ENCODE peak calls at places on chromosome 22, in ten cellular contexts. One of them, this sample, is unnamed.

GRCh38 chr22:39097098-39098020 is at the start of gene APOBEC3H:
- DNase-seq in left lung: peak; percentile 54
- DNase-seq in AG04449: no peak
- DNase-seq in fibroblast of mammary gland: no peak
- DNase-seq in AG09309: no peak
- DNase-seq in cardiac fibroblast: no peak
- DNase-seq in transverse colon: peak; percentile 41
- DNase-seq in AG10803: no peak
- DNase-seq in OCI-LY7: no peak
- DNase-seq in mammary epithelial cell: peak; percentile 91
- DNase-seq in this sample: no peak

GRCh38 chr22:27170491-27170890 is 513.1 kb downstream of the MIAT start:
- DNase-seq in AG10803: peak; percentile 99
- DNase-seq in AG09309: peak; percentile 91
- DNase-seq in AG04449: peak; percentile 91
- DNase-seq in cardiac fibroblast: peak; percentile 89
- DNase-seq in OCI-LY7: no peak
- DNase-seq in left lung: no peak
- DNase-seq in mammary epithelial cell: no peak
- DNase-seq in transverse colon: no peak
- DNase-seq in fibroblast of mammary gland: peak; percentile 94
- DNase-seq in this sample: no peak

GRCh38 chr22:17536269-17536668 is 27.0 kb upstream of the SLC25A18 start:
- DNase-seq in AG04449: no peak
- DNase-seq in AG09309: no peak
- DNase-seq in mammary epithelial cell: no peak
- DNase-seq in OCI-LY7: no peak
- DNase-seq in fibroblast of mammary gland: no peak
- DNase-seq in cardiac fibroblast: no peak
- DNase-seq in left lung: peak; percentile 50
- DNase-seq in AG10803: peak; percentile 37
- DNase-seq in transverse colon: no peak
- DNase-seq in this sample: no peak

GRCh38 chr22:23272834-23273233 is 92.5 kb downstream of the BCR start:
- DNase-seq in OCI-LY7: no peak
- DNase-seq in mammary epithelial cell: no peak
- DNase-seq in transverse colon: no peak
- DNase-seq in AG09309: no peak
- DNase-seq in fibroblast of mammary gland: no peak
- DNase-seq in AG04449: no peak
- DNase-seq in AG10803: no peak
- DNase-seq in cardiac fibroblast: no peak
- DNase-seq in left lung: no peak
- DNase-seq in this sample: no peak

GRCh38 chr22:37749831-37750595 is 53.2 kb downstream of the TRIOBP start:
- DNase-seq in AG04449: no peak
- DNase-seq in OCI-LY7: no peak
- DNase-seq in fibroblast of mammary gland: peak; percentile 87
- DNase-seq in AG09309: no peak
- DNase-seq in mammary epithelial cell: peak; percentile 97
- DNase-seq in AG10803: peak; percentile 68
- DNase-seq in cardiac fibroblast: peak; percentile 82
- DNase-seq in transverse colon: no peak
- DNase-seq in left lung: no peak
- DNase-seq in this sample: no peak

GRCh38 chr22:34111210-34111824 is 191.0 kb upstream of the LARGE1 start:
- DNase-seq in fibroblast of mammary gland: peak; percentile 8
- DNase-seq in transverse colon: peak; percentile 12
- DNase-seq in AG09309: no peak
- DNase-seq in mammary epithelial cell: peak; percentile 17
- DNase-seq in AG04449: no peak
- DNase-seq in AG10803: peak; percentile 11
- DNase-seq in cardiac fibroblast: peak; percentile 40
- DNase-seq in OCI-LY7: peak; percentile 50
- DNase-seq in left lung: no peak
- DNase-seq in this sample: peak; percentile 32

GRCh38 chr22:29265929-29266328 is 1.9 kb downstream of the RHBDD3 start:
- DNase-seq in cardiac fibroblast: no peak
- DNase-seq in AG04449: no peak
- DNase-seq in left lung: no peak
- DNase-seq in AG09309: no peak
- DNase-seq in transverse colon: no peak
- DNase-seq in mammary epithelial cell: no peak
- DNase-seq in AG10803: no peak
- DNase-seq in OCI-LY7: no peak
- DNase-seq in fibroblast of mammary gland: peak; percentile 22
- DNase-seq in this sample: no peak

GRCh38 chr22:41777749-41778395 is 22.6 kb upstream of the CCDC134 start:
- DNase-seq in fibroblast of mammary gland: no peak
- DNase-seq in AG09309: no peak
- DNase-seq in AG04449: no peak
- DNase-seq in AG10803: peak; percentile 23
- DNase-seq in mammary epithelial cell: peak; percentile 30
- DNase-seq in left lung: no peak
- DNase-seq in transverse colon: no peak
- DNase-seq in cardiac fibroblast: peak; percentile 23
- DNase-seq in OCI-LY7: no peak
- DNase-seq in this sample: no peak

GRCh38 chr22:50703726-50704509 is 31.3 kb downstream of the SHANK3 start:
- DNase-seq in OCI-LY7: no peak
- DNase-seq in fibroblast of mammary gland: no peak
- DNase-seq in cardiac fibroblast: no peak
- DNase-seq in AG04449: no peak
- DNase-seq in left lung: peak; percentile 26
- DNase-seq in mammary epithelial cell: no peak
- DNase-seq in AG09309: no peak
- DNase-seq in transverse colon: no peak
- DNase-seq in AG10803: no peak
- DNase-seq in this sample: no peak

GRCh38 chr22:40838486-40838885 is 18.0 kb downstream of the ST13 start:
- DNase-seq in OCI-LY7: no peak
- DNase-seq in mammary epithelial cell: no peak
- DNase-seq in cardiac fibroblast: no peak
- DNase-seq in AG04449: no peak
- DNase-seq in left lung: no peak
- DNase-seq in fibroblast of mammary gland: no peak
- DNase-seq in AG10803: no peak
- DNase-seq in transverse colon: no peak
- DNase-seq in AG09309: no peak
- DNase-seq in this sample: no peak

GRCh38 chr22:49667236-49667635 is 160.4 kb downstream of the BRD1 start:
- DNase-seq in left lung: no peak
- DNase-seq in OCI-LY7: peak; percentile 37
- DNase-seq in fibroblast of mammary gland: no peak
- DNase-seq in mammary epithelial cell: no peak
- DNase-seq in transverse colon: peak; percentile 22
- DNase-seq in AG04449: no peak
- DNase-seq in AG09309: no peak
- DNase-seq in cardiac fibroblast: no peak
- DNase-seq in AG10803: no peak
- DNase-seq in this sample: no peak

GRCh38 chr22:39820266-39820665 is 73.3 kb downstream of the ENTHD1 start:
- DNase-seq in mammary epithelial cell: peak; percentile 65
- DNase-seq in OCI-LY7: no peak
- DNase-seq in AG04449: peak; percentile 24
- DNase-seq in transverse colon: no peak
- DNase-seq in fibroblast of mammary gland: peak; percentile 91
- DNase-seq in cardiac fibroblast: peak; percentile 52
- DNase-seq in AG09309: peak; percentile 3
- DNase-seq in AG10803: peak; percentile 74
- DNase-seq in left lung: no peak
- DNase-seq in this sample: no peak

GRCh38 chr22:39466228-39467006 is 9.6 kb downstream of the MGAT3 start:
- DNase-seq in mammary epithelial cell: no peak
- DNase-seq in fibroblast of mammary gland: no peak
- DNase-seq in OCI-LY7: no peak
- DNase-seq in AG10803: no peak
- DNase-seq in AG04449: no peak
- DNase-seq in transverse colon: no peak
- DNase-seq in left lung: no peak
- DNase-seq in AG09309: no peak
- DNase-seq in cardiac fibroblast: no peak
- DNase-seq in this sample: no peak

GRCh38 chr22:37784829-37785495 is 22.8 kb upstream of the GCAT start:
- DNase-seq in left lung: peak; percentile 63
- DNase-seq in fibroblast of mammary gland: no peak
- DNase-seq in AG10803: no peak
- DNase-seq in transverse colon: peak; percentile 84
- DNase-seq in mammary epithelial cell: peak; percentile 60
- DNase-seq in AG09309: no peak
- DNase-seq in AG04449: no peak
- DNase-seq in cardiac fibroblast: no peak
- DNase-seq in OCI-LY7: no peak
- DNase-seq in this sample: peak; percentile 86

GRCh38 chr22:17980013-17980510 is 44.3 kb downstream of the MICAL3 start:
- DNase-seq in AG09309: no peak
- DNase-seq in fibroblast of mammary gland: no peak
- DNase-seq in OCI-LY7: no peak
- DNase-seq in AG10803: no peak
- DNase-seq in left lung: no peak
- DNase-seq in mammary epithelial cell: no peak
- DNase-seq in AG04449: no peak
- DNase-seq in cardiac fibroblast: no peak
- DNase-seq in transverse colon: no peak
- DNase-seq in this sample: no peak

GRCh38 chr22:30434775-30435315 is 9.3 kb downstream of the MTFP1 start:
- DNase-seq in OCI-LY7: no peak
- DNase-seq in transverse colon: no peak
- DNase-seq in fibroblast of mammary gland: no peak
- DNase-seq in AG09309: no peak
- DNase-seq in AG10803: no peak
- DNase-seq in cardiac fibroblast: no peak
- DNase-seq in left lung: no peak
- DNase-seq in AG04449: no peak
- DNase-seq in mammary epithelial cell: no peak
- DNase-seq in this sample: no peak
- H3K4me3 ChIP-seq in OCI-LY7: peak overlapping the region; percentile 63
- H3K4me3 ChIP-seq in transverse colon: no peak overlapping the region
- H3K4me3 ChIP-seq in fibroblast of mammary gland: no peak overlapping the region
- H3K4me3 ChIP-seq in AG09309: no peak overlapping the region
- H3K4me3 ChIP-seq in AG10803: no peak overlapping the region
- H3K4me3 ChIP-seq in cardiac fibroblast: no peak overlapping the region
- H3K4me3 ChIP-seq in left lung: no peak overlapping the region
- H3K4me3 ChIP-seq in AG04449: no peak overlapping the region
- H3K4me3 ChIP-seq in mammary epithelial cell: no peak overlapping the region
- H3K4me3 ChIP-seq in this sample: no peak overlapping the region

GRCh38 chr22:45196308-45196707 is 32.6 kb downstream of the NUP50 start:
- DNase-seq in AG04449: no peak
- DNase-seq in fibroblast of mammary gland: no peak
- DNase-seq in OCI-LY7: no peak
- DNase-seq in AG10803: no peak
- DNase-seq in cardiac fibroblast: no peak
- DNase-seq in transverse colon: no peak
- DNase-seq in left lung: no peak
- DNase-seq in mammary epithelial cell: no peak
- DNase-seq in AG09309: no peak
- DNase-seq in this sample: no peak

GRCh38 chr22:45194686-45195085 is 31.0 kb downstream of the NUP50 start:
- DNase-seq in OCI-LY7: no peak
- DNase-seq in AG09309: no peak
- DNase-seq in transverse colon: no peak
- DNase-seq in mammary epithelial cell: no peak
- DNase-seq in AG04449: no peak
- DNase-seq in left lung: no peak
- DNase-seq in AG10803: no peak
- DNase-seq in fibroblast of mammary gland: no peak
- DNase-seq in cardiac fibroblast: no peak
- DNase-seq in this sample: no peak

GRCh38 chr22:45196926-45197605 is 33.3 kb downstream of the NUP50 start:
- DNase-seq in AG09309: no peak
- DNase-seq in AG10803: no peak
- DNase-seq in mammary epithelial cell: no peak
- DNase-seq in AG04449: no peak
- DNase-seq in fibroblast of mammary gland: no peak
- DNase-seq in transverse colon: no peak
- DNase-seq in OCI-LY7: no peak
- DNase-seq in cardiac fibroblast: no peak
- DNase-seq in left lung: no peak
- DNase-seq in this sample: no peak

GRCh38 chr22:45197606-45198462 is 34.1 kb downstream of the NUP50 start:
- DNase-seq in transverse colon: no peak
- DNase-seq in fibroblast of mammary gland: no peak
- DNase-seq in mammary epithelial cell: no peak
- DNase-seq in AG10803: no peak
- DNase-seq in AG04449: no peak
- DNase-seq in left lung: no peak
- DNase-seq in OCI-LY7: no peak
- DNase-seq in cardiac fibroblast: no peak
- DNase-seq in AG09309: no peak
- DNase-seq in this sample: no peak

DNA sequence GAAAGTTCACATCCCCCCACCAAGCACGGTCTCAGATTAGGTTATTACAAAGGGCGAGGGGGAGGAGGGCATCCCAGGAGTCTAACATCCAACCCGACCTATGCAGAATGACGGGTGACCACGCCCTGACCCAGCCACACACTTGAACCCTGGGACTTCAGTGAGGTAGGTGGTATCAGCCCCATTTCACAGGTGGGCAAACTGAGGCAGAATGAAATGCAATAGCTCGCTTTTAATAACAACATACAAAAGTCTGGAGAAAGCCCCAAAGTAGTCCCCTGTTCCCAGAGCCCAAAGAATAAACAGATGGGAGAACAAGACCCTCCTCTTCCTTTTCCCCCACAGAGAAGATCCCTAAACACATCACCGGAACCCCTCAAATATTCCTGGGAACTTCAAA is 31.9 kb downstream of the NUP50 start:
- DNase-seq in mammary epithelial cell: no peak
- DNase-seq in left lung: no peak
- DNase-seq in AG10803: no peak
- DNase-seq in transverse colon: no peak
- DNase-seq in fibroblast of mammary gland: no peak
- DNase-seq in AG09309: no peak
- DNase-seq in AG04449: no peak
- DNase-seq in cardiac fibroblast: no peak
- DNase-seq in OCI-LY7: no peak
- DNase-seq in this sample: no peak
- TF ChIP-seq CTCF in mammary epithelial cell: no peak
- TF ChIP-seq CTCF in left lung: no peak
- TF ChIP-seq CTCF in AG10803: no peak
- TF ChIP-seq CTCF in transverse colon: no peak
- TF ChIP-seq CTCF in fibroblast of mammary gland: no peak
- TF ChIP-seq CTCF in AG09309: no peak
- TF ChIP-seq CTCF in AG04449: no peak
- TF ChIP-seq CTCF in cardiac fibroblast: no peak
- TF ChIP-seq CTCF in OCI-LY7: no peak
- TF ChIP-seq CTCF in this sample: no peak

GRCh38 chr22:25710501-25710900 is 31.5 kb upstream of the MYO18B start:
- DNase-seq in AG09309: no peak
- DNase-seq in mammary epithelial cell: no peak
- DNase-seq in transverse colon: no peak
- DNase-seq in AG04449: no peak
- DNase-seq in AG10803: no peak
- DNase-seq in OCI-LY7: no peak
- DNase-seq in fibroblast of mammary gland: no peak
- DNase-seq in cardiac fibroblast: no peak
- DNase-seq in left lung: no peak
- DNase-seq in this sample: no peak
- H3K4me3 ChIP-seq in AG09309: no peak overlapping the region
- H3K4me3 ChIP-seq in mammary epithelial cell: no peak overlapping the region
- H3K4me3 ChIP-seq in transverse colon: no peak overlapping the region
- H3K4me3 ChIP-seq in AG04449: no peak overlapping the region
- H3K4me3 ChIP-seq in AG10803: no peak overlapping the region
- H3K4me3 ChIP-seq in OCI-LY7: no peak overlapping the region
- H3K4me3 ChIP-seq in fibroblast of mammary gland: no peak overlapping the region
- H3K4me3 ChIP-seq in cardiac fibroblast: no peak overlapping the region
- H3K4me3 ChIP-seq in left lung: no peak overlapping the region
- H3K4me3 ChIP-seq in this sample: no peak overlapping the region

GRCh38 chr22:20238567-20239062 is 29.5 kb downstream of the RTN4R start:
- DNase-seq in mammary epithelial cell: peak; percentile 13
- DNase-seq in left lung: peak; percentile 66
- DNase-seq in transverse colon: peak; percentile 44
- DNase-seq in AG09309: no peak
- DNase-seq in fibroblast of mammary gland: peak; percentile 9
- DNase-seq in AG04449: no peak
- DNase-seq in OCI-LY7: peak; percentile 63
- DNase-seq in cardiac fibroblast: no peak
- DNase-seq in AG10803: no peak
- DNase-seq in this sample: peak; percentile 32
- TF ChIP-seq CTCF in mammary epithelial cell: peak; percentile 69
- TF ChIP-seq CTCF in left lung: peak; percentile 51
- TF ChIP-seq CTCF in transverse colon: peak; percentile 19
- TF ChIP-seq CTCF in AG09309: peak; percentile 38
- TF ChIP-seq CTCF in fibroblast of mammary gland: peak; percentile 20
- TF ChIP-seq CTCF in AG04449: peak; percentile 32
- TF ChIP-seq CTCF in OCI-LY7: peak; percentile 79
- TF ChIP-seq CTCF in cardiac fibroblast: peak; percentile 33
- TF ChIP-seq CTCF in AG10803: peak; percentile 17
- TF ChIP-seq CTCF in this sample: peak; percentile 19